ENCODE peak calls at places on chromosomes 5 and 9, in six cellular contexts. N is PC-9, Z is astrocyte, D is uterus, H is endothelial cell of umbilical vein, Q is cardiac fibroblast. S is an unnamed sample.

GRCh38 chr5:14781106-14781505 is 90.5 kb downstream of the ANKH start:
- DNase-seq in N (no peak), Z (peak; percentile 70), D (no peak), H (no peak), Q (peak; percentile 12), S (peak; percentile 32)

GRCh38 chr5:58407042-58407709 is 52.7 kb downstream of the PLK2 start:
- DNase-seq in N (peak; percentile 74), Z (peak; percentile 85), D (no peak), H (no peak), Q (peak; percentile 25), S (peak; percentile 52)

GRCh38 chr5:18881615-18882014 is 1106.4 kb downstream of the CDH18 start:
- DNase-seq in N (no peak), Z (no peak), D (no peak), H (no peak), Q (no peak), S (no peak)

GRCh38 chr9:134381671-134382505 is 55.6 kb downstream of the RXRA start:
- DNase-seq in N (no peak), Z (peak; percentile 36), D (no peak), H (peak; percentile 42), Q (no peak), S (peak; percentile 29)

GRCh38 chr9:19493174-19493811 is 84.5 kb downstream of the ACER2 start:
- DNase-seq in N (no peak), Z (peak; percentile 73), D (peak; percentile 69), H (peak; percentile 59), Q (peak; percentile 93), S (peak; percentile 73)

GRCh38 chr9:79674052-79674777 is 102.5 kb downstream of the TLE4 start:
- DNase-seq in N (no peak), Z (no peak), D (no peak), H (no peak), Q (no peak), S (no peak)

GRCh38 chr9:37650873-37651768 is at the start of gene FRMPD1:
- DNase-seq in N (no peak), Z (peak; percentile 10), D (peak; percentile 48), H (peak; percentile 39), Q (peak; percentile 41), S (peak; percentile 36)

GRCh38 chr9:133742849-133743444 is 4.8 kb upstream of the SARDH start:
- DNase-seq in N (peak; percentile 40), Z (peak; percentile 36), D (peak; percentile 82), H (peak; percentile 82), Q (peak; percentile 71), S (peak; percentile 78)

GRCh38 chr5:13503017-13503416 is 441.5 kb downstream of the DNAH5 start:
- DNase-seq in N (no peak), Z (no peak), D (no peak), H (no peak), Q (no peak), S (no peak)

GRCh38 chr9:22119537-22120167 is 110.5 kb upstream of the CDKN2B start:
- DNase-seq in N (no peak), Z (no peak), D (no peak), H (peak; percentile 53), Q (peak; percentile 68), S (peak; percentile 75)

GRCh38 chr9:127507751-127508648 is 56.7 kb downstream of the LRSAM1 start:
- DNase-seq in N (no peak), Z (no peak), D (no peak), H (no peak), Q (no peak), S (no peak)

DNA sequence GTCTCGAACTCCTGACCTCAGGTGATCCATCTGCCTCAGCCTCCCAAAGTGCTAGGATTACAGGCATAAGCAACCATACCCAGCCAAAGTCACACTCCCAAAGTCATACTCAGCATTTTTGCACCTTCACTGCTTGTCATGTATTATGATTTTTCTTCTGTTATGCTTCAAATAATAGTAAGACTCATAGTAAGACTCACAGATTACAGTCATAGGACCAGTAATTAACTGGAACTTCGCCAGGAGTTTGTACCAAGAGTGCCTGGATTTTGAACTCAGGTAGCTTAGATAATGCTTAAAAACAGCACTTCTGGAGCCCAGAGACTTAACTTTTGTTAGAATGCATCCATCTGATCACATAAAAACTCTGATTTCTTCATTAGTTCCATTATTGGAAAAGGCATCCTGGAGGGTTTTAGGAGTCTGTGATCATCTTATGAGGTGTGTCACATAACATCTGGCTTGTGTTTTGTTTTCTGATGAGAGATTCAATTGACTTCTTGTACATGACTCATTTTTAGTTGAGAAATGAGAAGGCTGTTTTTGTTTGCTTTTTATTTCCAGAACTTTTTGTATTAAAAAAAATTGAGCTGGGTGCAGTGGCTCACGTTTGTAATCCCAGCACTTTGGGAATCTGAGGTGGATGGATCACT is 131.5 kb downstream of the ADAMTS19 start:
- DNase-seq in N (no peak), Z (no peak), D (no peak), H (no peak), Q (no peak), S (no peak)
- H3K4me3 ChIP-seq in N (no peak overlapping the region), Z (no peak overlapping the region), D (no peak overlapping the region), H (no peak overlapping the region), Q (no peak overlapping the region), S (no peak overlapping the region)

GRCh38 chr9:696332-697090 is 145.0 kb upstream of the DMRT1 start:
- DNase-seq in N (peak; percentile 65), Z (peak; percentile 83), D (peak; percentile 42), H (peak; percentile 77), Q (peak; percentile 68), S (peak; percentile 83)
- TF ChIP-seq CTCF in N (no peak), Z (peak; percentile 31), D (no peak), H (peak; percentile 47), Q (peak; percentile 41), S (peak; percentile 41)

GRCh38 chr9:36163840-36164175 is 5.4 kb upstream of the CCIN start:
- DNase-seq in N (no peak), Z (peak; percentile 65), D (no peak), H (no peak), Q (no peak), S (peak; percentile 56)

GRCh38 chr9:36164989-36165388 is 4.2 kb upstream of the CCIN start:
- DNase-seq in N (no peak), Z (no peak), D (no peak), H (no peak), Q (no peak), S (no peak)

GRCh38 chr9:36165766-36166149 is 3.4 kb upstream of the CCIN start:
- DNase-seq in N (no peak), Z (peak; percentile 59), D (no peak), H (peak; percentile 34), Q (peak; percentile 41), S (no peak)

GRCh38 chr9:36164361-36164760 is 4.8 kb upstream of the CCIN start:
- DNase-seq in N (no peak), Z (no peak), D (no peak), H (no peak), Q (no peak), S (no peak)

DNA sequence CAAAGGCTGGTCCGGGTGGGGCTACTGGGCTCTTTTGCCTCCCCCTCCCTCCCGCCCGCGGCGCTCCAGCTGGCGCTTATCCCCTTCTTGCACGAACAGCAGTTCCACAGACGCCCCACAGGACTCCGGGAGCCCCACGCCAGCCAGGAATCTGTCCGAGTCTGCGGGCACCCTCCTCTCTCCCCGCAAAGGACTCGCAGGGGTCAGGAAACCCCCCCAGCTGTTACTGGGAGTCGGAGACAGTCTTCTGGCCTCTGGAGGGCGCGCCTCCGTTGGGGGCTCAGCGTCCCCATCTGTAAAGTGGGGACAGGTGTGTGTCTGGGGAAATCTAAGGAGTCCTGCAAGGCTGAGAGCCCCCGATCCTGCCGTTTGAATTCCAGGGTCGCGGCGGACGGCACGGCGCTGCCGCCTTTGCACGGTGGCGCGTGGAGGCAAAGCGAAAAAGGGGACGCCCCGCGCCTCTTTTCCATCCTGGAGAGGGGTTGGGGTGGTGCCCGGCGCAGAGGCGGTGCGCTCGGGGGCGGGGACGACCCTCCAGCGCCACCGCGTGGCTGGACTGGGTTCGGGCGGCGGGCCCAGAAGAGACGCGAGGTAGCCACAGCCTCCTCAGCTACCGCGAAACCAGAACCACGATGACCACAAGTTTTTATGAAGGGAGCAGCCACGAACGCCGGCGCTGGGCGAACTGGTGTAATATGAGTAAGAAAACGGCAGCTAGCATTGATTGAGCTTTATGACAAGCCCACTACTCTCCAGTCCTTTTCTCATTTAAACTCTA is 2.8 kb upstream of the CCIN start:
- DNase-seq in N (peak; percentile 69), Z (peak; percentile 76), D (peak; percentile 93), H (peak; percentile 80), Q (peak; percentile 82), S (peak; percentile 83)
- H3K4me3 ChIP-seq in N (peak overlapping the region; percentile 37), Z (peak overlapping the region; percentile 58), D (peak overlapping the region; percentile 44), H (no peak overlapping the region), Q (peak overlapping the region; percentile 52), S (peak overlapping the region; percentile 48)

GRCh38 chr9:6877671-6878161 is 119.9 kb downstream of the KDM4C start:
- DNase-seq in N (no peak), Z (peak; percentile 80), D (no peak), H (no peak), Q (peak; percentile 62), S (peak; percentile 58)

GRCh38 chr9:6870149-6870548 is 112.4 kb downstream of the KDM4C start:
- DNase-seq in N (no peak), Z (no peak), D (no peak), H (no peak), Q (no peak), S (no peak)

GRCh38 chr9:6876195-6876594 is 118.4 kb downstream of the KDM4C start:
- DNase-seq in N (no peak), Z (peak; percentile 79), D (no peak), H (no peak), Q (no peak), S (no peak)

GRCh38 chr9:6870650-6871477 is 113.1 kb downstream of the KDM4C start:
- DNase-seq in N (no peak), Z (no peak), D (no peak), H (no peak), Q (no peak), S (no peak)

DNA sequence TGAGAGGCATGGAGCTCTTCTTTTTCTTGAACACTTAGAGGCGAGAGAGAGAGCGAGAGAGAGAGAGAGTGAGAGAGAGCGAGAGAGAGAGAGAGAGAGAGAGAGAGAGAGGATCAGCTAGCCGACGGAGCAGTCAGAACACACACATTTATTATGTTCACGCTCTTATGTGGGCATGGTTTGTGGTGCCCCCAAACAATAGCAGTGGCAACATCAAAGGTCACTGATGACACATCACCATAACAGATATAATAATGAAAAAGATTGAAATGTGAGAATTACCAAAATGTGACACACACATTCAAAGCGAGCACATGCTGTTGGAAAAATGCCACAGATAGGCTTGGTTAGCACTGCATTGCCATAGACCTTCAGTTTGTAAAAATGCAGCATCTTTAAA is 116.1 kb downstream of the KDM4C start:
- DNase-seq in N (no peak), Z (peak; percentile 51), D (no peak), H (peak; percentile 79), Q (peak; percentile 69), S (peak; percentile 63)
- TF ChIP-seq CTCF in N (no peak), Z (no peak), D (no peak), H (no peak), Q (no peak), S (no peak)

GRCh38 chr5:134113908-134114875 is at the start of gene TCF7:
- DNase-seq in N (peak; percentile 50), Z (peak; percentile 59), D (peak; percentile 81), H (peak; percentile 59), Q (peak; percentile 82), S (peak; percentile 79)
- H3K4me3 ChIP-seq in N (peak within 1 kb of the TSS; percentile 90), Z (peak within 1 kb of the TSS; percentile 63), D (peak within 1 kb of the TSS; percentile 52), H (peak within 1 kb of the TSS; percentile 74), Q (peak within 1 kb of the TSS; percentile 55), S (peak within 1 kb of the TSS; percentile 56)